ENCODE peak calls at places on chromosomes 6 and 20, in eight cellular contexts. Q is lower leg skin, E is WTC11, K is heart right ventricle, M is GM12864, F is ovary, I is glutamatergic neuron, O is kidney. U is an unnamed sample.

GRCh38 chr6:166466178-166467122 is 83.7 kb upstream of the MPC1 start:
- DNase-seq in F (no peak), M (no peak), Q (peak), E (no peak), O (peak), K (no peak), I (peak), U (peak)

GRCh38 chr6:46583711-46584110 is 68.9 kb downstream of the CYP39A1 start:
- DNase-seq in M (no peak), E (no peak), F (no peak), Q (no peak), O (no peak), K (no peak), I (no peak), U (no peak)

GRCh38 chr6:28399370-28400121 is at the start of gene ZSCAN12:
- DNase-seq in O (peak), E (peak), F (peak), M (peak), K (peak), Q (peak), I (peak), U (peak)

GRCh38 chr6:119454694-119455093 is 105.1 kb upstream of the MAN1A1 start:
- DNase-seq in E (no peak), M (no peak), O (no peak), K (no peak), Q (no peak), F (no peak), I (no peak), U (no peak)

GRCh38 chr6:55541024-55541423 is 38.0 kb downstream of the HMGCLL1 start:
- DNase-seq in M (no peak), K (no peak), Q (no peak), O (no peak), E (no peak), I (no peak), F (no peak), U (no peak)

GRCh38 chr20:4925842-4926530 is 75.3 kb downstream of the SLC23A2 start:
- DNase-seq in E (no peak), O (peak), K (peak), M (no peak), Q (peak), I (no peak), F (peak), U (peak)

GRCh38 chr6:152170702-152171667 is 363.5 kb downstream of the ESR1 start:
- DNase-seq in I (no peak), K (no peak), E (no peak), M (peak), F (no peak), Q (no peak), O (no peak), U (no peak)

GRCh38 chr20:38982291-38982690 is 20.1 kb downstream of the DHX35 start:
- DNase-seq in K (no peak), F (no peak), E (no peak), M (no peak), I (no peak), O (no peak), Q (no peak), U (no peak)

GRCh38 chr6:132960720-132961119 is 146.4 kb downstream of the RPS12 start:
- DNase-seq in M (no peak), O (no peak), I (no peak), F (no peak), Q (no peak), K (no peak), E (no peak), U (peak)

GRCh38 chr6:88775866-88776571 is 187.4 kb downstream of the RNGTT start:
- DNase-seq in O (no peak), I (no peak), F (no peak), M (no peak), Q (no peak), E (no peak), K (no peak), U (no peak)

GRCh38 chr20:37275125-37275524 is 13.5 kb upstream of the GHRH start:
- DNase-seq in F (no peak), M (no peak), E (no peak), K (no peak), O (no peak), Q (no peak), I (no peak), U (no peak)

GRCh38 chr6:134041093-134041492 is 11.3 kb downstream of the SLC2A12 start:
- DNase-seq in O (no peak), Q (no peak), E (no peak), M (no peak), K (no peak), I (no peak), F (no peak), U (peak)

GRCh38 chr6:33590531-33591198 is 10.6 kb upstream of the BAK1 start:
- DNase-seq in M (no peak), F (no peak), O (peak), Q (no peak), I (no peak), E (no peak), K (no peak), U (peak)

GRCh38 chr20:57596998-57597939 is 23.0 kb downstream of the ZBP1 start:
- DNase-seq in Q (peak), O (peak), M (no peak), F (peak), E (peak), I (peak), K (peak), U (peak)

GRCh38 chr6:55678330-55679224 is 99.6 kb upstream of the HMGCLL1 start:
- DNase-seq in E (no peak), I (no peak), K (no peak), Q (no peak), F (no peak), M (no peak), O (no peak), U (no peak)

GRCh38 chr6:47729019-47729418 is 30.6 kb downstream of the ADGRF4 start:
- DNase-seq in O (no peak), E (no peak), Q (no peak), I (no peak), F (no peak), K (no peak), M (no peak), U (peak)

GRCh38 chr20:3071610-3072529 is at the start of gene OXT:
- DNase-seq in E (peak), O (peak), K (peak), I (peak), M (no peak), F (no peak), Q (peak), U (no peak)

GRCh38 chr6:14730654-14731053 is 515.2 kb upstream of the JARID2 start:
- DNase-seq in E (no peak), M (no peak), K (no peak), F (no peak), I (no peak), O (no peak), Q (no peak), U (no peak)

GRCh38 chr20:17036546-17036945 is 190.3 kb upstream of the PCSK2 start:
- DNase-seq in F (no peak), E (no peak), Q (no peak), O (no peak), M (no peak), K (no peak), I (no peak), U (no peak)

GRCh38 chr6:90523779-90524310 is 63.0 kb downstream of the MAP3K7 start:
- DNase-seq in O (no peak), F (no peak), K (no peak), M (no peak), I (no peak), Q (no peak), E (no peak), U (no peak)

GRCh38 chr20:8829232-8829631 is 239.7 kb upstream of the PLCB4 start:
- DNase-seq in K (no peak), I (no peak), F (no peak), M (no peak), O (no peak), E (no peak), Q (no peak), U (no peak)

GRCh38 chr6:166460473-166461437 is 78.0 kb upstream of the MPC1 start:
- DNase-seq in O (peak), K (no peak), M (no peak), Q (no peak), F (no peak), I (peak), E (no peak), U (peak)

GRCh38 chr20:57342829-57343228 is 8.2 kb upstream of the RAE1 start:
- DNase-seq in M (no peak), Q (no peak), F (no peak), O (no peak), I (no peak), E (no peak), K (no peak), U (peak)

GRCh38 chr20:24106155-24106800 is 117.7 kb upstream of the GGTLC1 start:
- DNase-seq in E (no peak), M (no peak), I (no peak), K (no peak), O (no peak), F (no peak), Q (no peak), U (no peak)

GRCh38 chr6:75275067-75275466 is 9.5 kb downstream of the TMEM30A start:
- DNase-seq in Q (no peak), F (no peak), O (no peak), I (no peak), M (no peak), K (no peak), E (no peak), U (peak)

GRCh38 chr6:28118217-28118616 is 6.2 kb upstream of the ZSCAN16 start:
- DNase-seq in O (no peak), F (no peak), E (no peak), M (no peak), K (no peak), Q (no peak), I (no peak), U (no peak)

GRCh38 chr20:8504030-8504429 is 372.0 kb downstream of the PLCB1 start:
- DNase-seq in Q (no peak), F (no peak), I (no peak), E (no peak), M (no peak), O (no peak), K (no peak), U (no peak)

DNA sequence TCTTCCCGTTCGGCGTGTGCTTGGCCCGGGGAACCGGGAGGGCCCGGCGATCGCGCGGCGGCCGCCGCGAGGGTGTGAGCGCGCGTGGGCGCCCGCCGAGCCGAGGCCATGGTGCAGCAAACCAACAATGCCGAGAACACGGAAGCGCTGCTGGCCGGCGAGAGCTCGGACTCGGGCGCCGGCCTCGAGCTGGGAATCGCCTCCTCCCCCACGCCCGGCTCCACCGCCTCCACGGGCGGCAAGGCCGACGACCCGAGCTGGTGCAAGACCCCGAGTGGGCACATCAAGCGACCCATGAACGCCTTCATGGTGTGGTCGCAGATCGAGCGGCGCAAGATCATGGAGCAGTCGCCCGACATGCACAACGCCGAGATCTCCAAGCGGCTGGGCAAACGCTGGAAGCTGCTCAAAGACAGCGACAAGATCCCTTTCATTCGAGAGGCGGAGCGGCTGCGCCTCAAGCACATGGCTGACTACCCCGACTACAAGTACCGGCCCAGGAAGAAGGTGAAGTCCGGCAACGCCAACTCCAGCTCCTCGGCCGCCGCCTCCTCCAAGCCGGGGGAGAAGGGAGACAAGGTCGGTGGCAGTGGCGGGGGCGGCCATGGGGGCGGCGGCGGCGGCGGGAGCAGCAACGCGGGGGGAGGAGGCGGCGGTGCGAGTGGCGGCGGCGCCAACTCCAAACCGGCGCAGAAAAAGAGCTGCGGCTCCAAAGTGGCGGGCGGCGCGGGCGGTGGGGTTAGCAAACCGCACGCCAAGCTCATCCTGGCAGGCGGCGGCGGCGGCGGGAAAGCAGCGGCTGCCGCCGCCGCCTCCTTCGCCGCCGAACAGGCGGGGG is 1.1 kb downstream of the SOX4 start:
- DNase-seq in M (no peak), E (peak), F (peak), O (peak), K (peak), Q (peak), I (peak), U (peak)
- TF ChIP-seq CTCF in M (no peak), E (no peak), F (no peak), O (no peak), K (no peak), Q (no peak), I (no peak), U (no peak)

DNA sequence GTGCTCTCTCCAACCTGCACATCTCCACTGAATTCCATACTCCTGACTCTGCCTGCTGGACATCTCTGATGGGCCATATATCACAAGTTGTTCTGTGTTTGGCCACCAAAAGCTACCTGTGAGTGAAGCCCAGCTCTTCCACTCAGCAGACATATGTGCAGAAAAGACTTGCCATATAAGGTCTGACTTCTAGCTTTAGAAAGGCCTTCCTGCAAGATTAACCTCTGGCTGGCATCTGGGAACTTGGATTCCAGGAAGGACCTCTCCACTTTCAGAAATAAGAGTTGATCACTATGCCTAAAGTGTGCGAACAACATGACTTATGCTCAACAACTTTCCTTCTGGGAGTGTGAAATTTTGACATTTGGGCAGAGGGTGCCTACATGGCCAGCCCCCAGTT is 113.7 kb downstream of the TNFAIP3 start:
- DNase-seq in O (no peak), K (no peak), E (no peak), F (no peak), I (no peak), Q (no peak), M (no peak), U (no peak)
- TF ChIP-seq CTCF in O (no peak), K (no peak), E (no peak), F (no peak), I (no peak), Q (no peak), M (no peak), U (no peak)

GRCh38 chr6:105818505-105818904 is 267.6 kb upstream of the PRDM1 start:
- DNase-seq in O (no peak), Q (no peak), I (no peak), E (no peak), M (no peak), K (no peak), F (no peak), U (no peak)
- TF ChIP-seq CTCF in O (no peak), Q (no peak), I (no peak), E (no peak), M (no peak), K (no peak), F (no peak), U (no peak)

DNA sequence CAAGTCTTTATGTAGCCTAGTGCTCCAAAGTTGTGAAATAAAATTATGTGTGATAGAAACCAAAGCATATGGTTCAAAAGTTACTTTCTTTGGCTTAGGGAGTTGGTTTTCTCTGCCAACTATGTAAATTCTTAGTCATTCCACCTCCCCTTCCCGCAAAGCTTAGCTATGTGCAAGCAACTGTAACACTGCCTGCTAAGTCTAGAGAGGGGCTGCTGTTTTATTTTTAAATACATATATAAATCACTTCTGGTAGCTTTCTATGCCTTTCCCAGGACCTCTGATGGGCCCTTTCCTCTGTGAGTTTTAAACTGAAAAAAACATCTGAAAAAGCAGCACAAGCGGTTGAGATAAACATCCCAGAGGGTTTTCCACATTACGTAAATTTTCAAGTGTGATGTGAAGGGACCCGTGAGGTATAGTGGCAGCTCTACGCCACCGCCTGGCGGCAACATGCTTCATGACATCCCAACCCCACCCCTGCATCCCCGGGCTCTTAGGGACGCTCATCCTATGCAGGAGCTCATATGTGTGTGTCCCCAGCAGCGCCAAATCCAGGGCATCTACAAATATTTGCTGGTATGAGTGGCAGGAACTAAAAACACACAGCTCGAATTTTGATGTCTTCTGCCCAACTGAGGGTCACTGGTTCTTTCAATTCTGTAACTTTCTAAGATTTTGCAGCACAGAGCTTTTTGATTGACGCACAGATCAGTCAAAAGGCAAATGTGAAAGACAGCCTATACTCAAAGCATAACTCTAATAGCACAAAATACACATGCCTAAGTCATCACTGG is 12.8 kb downstream of the SAYSD1 start:
- DNase-seq in I (peak), O (no peak), K (no peak), F (no peak), M (no peak), Q (no peak), E (peak), U (no peak)
- TF ChIP-seq CTCF in I (peak), O (no peak), K (peak), F (no peak), M (peak), Q (no peak), E (peak), U (no peak)

GRCh38 chr20:60306105-60306504 is 347.9 kb downstream of the CDH26 start:
- DNase-seq in O (no peak), E (no peak), I (no peak), F (no peak), Q (no peak), K (no peak), M (no peak), U (no peak)

GRCh38 chr20:60304931-60305330 is 346.7 kb downstream of the CDH26 start:
- DNase-seq in F (no peak), O (no peak), Q (no peak), I (no peak), E (no peak), K (no peak), M (no peak), U (no peak)

GRCh38 chr20:60306516-60306915 is 348.3 kb downstream of the CDH26 start:
- DNase-seq in K (no peak), F (no peak), E (no peak), I (no peak), O (no peak), M (no peak), Q (no peak), U (no peak)

GRCh38 chr20:60302875-60303274 is 344.7 kb downstream of the CDH26 start:
- DNase-seq in K (no peak), E (no peak), O (no peak), M (no peak), Q (no peak), F (no peak), I (no peak), U (no peak)

DNA sequence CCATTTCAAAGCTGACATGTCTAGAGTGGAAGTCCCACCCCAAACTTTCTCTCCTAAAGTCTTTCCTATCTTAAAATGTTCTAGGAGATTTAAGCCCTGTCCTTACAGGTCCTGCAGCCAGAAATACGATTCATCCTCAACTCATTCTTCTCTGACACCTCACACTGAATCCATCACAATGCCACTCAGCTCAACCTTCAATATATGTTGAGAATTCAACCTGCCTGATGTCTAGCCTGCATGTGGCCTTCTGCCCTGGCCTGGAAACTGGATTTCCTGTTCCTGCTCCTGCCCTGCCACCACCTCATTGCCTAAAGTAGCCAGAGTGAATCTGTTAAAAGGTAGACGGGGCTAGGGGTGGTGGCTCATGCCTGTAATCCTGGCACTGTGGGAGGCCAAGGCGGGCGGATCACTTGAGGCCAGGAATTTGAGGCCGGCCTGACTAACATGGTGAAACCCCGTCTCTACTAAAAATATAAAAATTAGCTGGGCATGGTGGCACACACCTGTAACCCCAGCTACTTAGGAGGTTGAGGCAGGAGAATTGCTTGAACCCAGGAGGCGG is 345.9 kb downstream of the CDH26 start:
- DNase-seq in E (no peak), Q (no peak), M (no peak), O (no peak), F (no peak), K (no peak), I (no peak), U (no peak)
- TF ChIP-seq CTCF in E (no peak), Q (no peak), M (no peak), O (no peak), F (no peak), K (no peak), I (no peak), U (no peak)

GRCh38 chr6:129047834-129048233 is 164.9 kb downstream of the LAMA2 start:
- DNase-seq in Q (no peak), F (no peak), M (no peak), E (no peak), O (no peak), K (no peak), I (no peak), U (no peak)
- TF ChIP-seq CTCF in Q (no peak), F (no peak), M (no peak), E (no peak), O (no peak), K (no peak), I (no peak), U (no peak)

DNA sequence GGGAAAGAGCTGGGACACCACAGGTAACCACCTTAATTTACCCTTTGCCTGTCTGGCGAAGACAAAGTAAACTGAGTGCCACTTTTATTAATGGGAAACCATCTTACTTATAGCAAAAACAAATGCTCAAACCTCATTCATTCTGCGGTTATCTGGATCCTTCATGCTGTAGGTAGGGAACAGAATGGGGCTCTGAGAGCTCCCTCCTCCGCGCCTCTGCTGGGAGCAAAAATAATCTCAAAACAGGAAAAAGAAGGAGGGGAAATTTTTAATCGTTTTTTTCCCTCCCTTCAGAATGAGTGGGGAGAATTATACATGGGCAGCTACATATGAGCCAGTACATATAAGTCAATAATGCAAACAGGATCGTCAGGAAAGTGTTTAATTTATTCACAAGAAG is 177.3 kb downstream of the GMPR start:
- DNase-seq in I (no peak), F (no peak), K (no peak), M (no peak), O (no peak), E (no peak), Q (no peak), U (no peak)
- TF ChIP-seq CTCF in I (no peak), F (no peak), K (no peak), M (no peak), O (no peak), E (no peak), Q (no peak), U (no peak)

U was measured in RWPE1.